ENCODE peak calls at places on chromosome 20, in seven cellular contexts. One of them, this sample, is unnamed. For H3K27me3, the result is how much of the 10 kb centered on the place peaks cover.

GRCh38 chr20:45174434-45175364 is at the start of gene PI3:
- DNase-seq in CD4-positive, CD25-positive, alpha-beta regulatory T cell: no peak
- DNase-seq in pancreas: peak
- DNase-seq in H7: no peak
- DNase-seq in bronchial epithelial cell: peak
- DNase-seq in NT2/D1: no peak
- DNase-seq in effector memory CD4-positive, alpha-beta T cell: no peak
- DNase-seq in this sample: peak

GRCh38 chr20:22861990-22862389 is 173.1 kb upstream of the SSTR4 start:
- DNase-seq in NT2/D1: no peak
- DNase-seq in effector memory CD4-positive, alpha-beta T cell: no peak
- DNase-seq in CD4-positive, CD25-positive, alpha-beta regulatory T cell: no peak
- DNase-seq in bronchial epithelial cell: peak
- DNase-seq in H7: no peak
- DNase-seq in pancreas: no peak
- DNase-seq in this sample: no peak

GRCh38 chr20:45450097-45450818 is 19.3 kb upstream of the WFDC2 start:
- DNase-seq in bronchial epithelial cell: peak
- DNase-seq in H7: peak
- DNase-seq in effector memory CD4-positive, alpha-beta T cell: no peak
- DNase-seq in CD4-positive, CD25-positive, alpha-beta regulatory T cell: peak
- DNase-seq in NT2/D1: no peak
- DNase-seq in pancreas: no peak
- DNase-seq in this sample: peak

GRCh38 chr20:33773412-33774089 is 37.6 kb upstream of the CHMP4B start:
- DNase-seq in H7: no peak
- DNase-seq in effector memory CD4-positive, alpha-beta T cell: no peak
- DNase-seq in CD4-positive, CD25-positive, alpha-beta regulatory T cell: no peak
- DNase-seq in pancreas: no peak
- DNase-seq in NT2/D1: no peak
- DNase-seq in bronchial epithelial cell: no peak
- DNase-seq in this sample: no peak

GRCh38 chr20:49595811-49596545 is 28.0 kb upstream of the PTGIS start:
- DNase-seq in NT2/D1: no peak
- DNase-seq in effector memory CD4-positive, alpha-beta T cell: no peak
- DNase-seq in bronchial epithelial cell: no peak
- DNase-seq in pancreas: no peak
- DNase-seq in H7: no peak
- DNase-seq in CD4-positive, CD25-positive, alpha-beta regulatory T cell: no peak
- DNase-seq in this sample: peak

GRCh38 chr20:47529840-47530239 is 28.2 kb downstream of the NCOA3 start:
- DNase-seq in pancreas: no peak
- DNase-seq in effector memory CD4-positive, alpha-beta T cell: no peak
- DNase-seq in NT2/D1: no peak
- DNase-seq in bronchial epithelial cell: no peak
- DNase-seq in CD4-positive, CD25-positive, alpha-beta regulatory T cell: no peak
- DNase-seq in H7: no peak
- DNase-seq in this sample: no peak

GRCh38 chr20:9390441-9390840 is 123.9 kb upstream of the LAMP5 start:
- DNase-seq in CD4-positive, CD25-positive, alpha-beta regulatory T cell: no peak
- DNase-seq in effector memory CD4-positive, alpha-beta T cell: no peak
- DNase-seq in NT2/D1: no peak
- DNase-seq in bronchial epithelial cell: no peak
- DNase-seq in H7: no peak
- DNase-seq in pancreas: no peak
- DNase-seq in this sample: no peak

GRCh38 chr20:36573103-36573797 is at the start of gene TGIF2:
- DNase-seq in bronchial epithelial cell: peak
- DNase-seq in effector memory CD4-positive, alpha-beta T cell: peak
- DNase-seq in CD4-positive, CD25-positive, alpha-beta regulatory T cell: peak
- DNase-seq in pancreas: peak
- DNase-seq in H7: peak
- DNase-seq in NT2/D1: peak
- DNase-seq in this sample: peak

GRCh38 chr20:18613553-18613952 is 25.7 kb downstream of the DTD1 start:
- DNase-seq in H7: no peak
- DNase-seq in pancreas: no peak
- DNase-seq in CD4-positive, CD25-positive, alpha-beta regulatory T cell: no peak
- DNase-seq in bronchial epithelial cell: peak
- DNase-seq in NT2/D1: no peak
- DNase-seq in effector memory CD4-positive, alpha-beta T cell: no peak
- DNase-seq in this sample: no peak

GRCh38 chr20:47775039-47775438 is 10.2 kb downstream of the SULF2 start:
- DNase-seq in effector memory CD4-positive, alpha-beta T cell: no peak
- DNase-seq in bronchial epithelial cell: no peak
- DNase-seq in NT2/D1: no peak
- DNase-seq in CD4-positive, CD25-positive, alpha-beta regulatory T cell: no peak
- DNase-seq in pancreas: no peak
- DNase-seq in H7: no peak
- DNase-seq in this sample: no peak

GRCh38 chr20:300345-300744 is 3.0 kb downstream of the ZCCHC3 start:
- DNase-seq in CD4-positive, CD25-positive, alpha-beta regulatory T cell: no peak
- DNase-seq in bronchial epithelial cell: no peak
- DNase-seq in NT2/D1: no peak
- DNase-seq in pancreas: no peak
- DNase-seq in effector memory CD4-positive, alpha-beta T cell: no peak
- DNase-seq in H7: peak
- DNase-seq in this sample: no peak

GRCh38 chr20:31822421-31823330 is 3.5 kb downstream of the MYLK2 start:
- DNase-seq in effector memory CD4-positive, alpha-beta T cell: peak
- DNase-seq in CD4-positive, CD25-positive, alpha-beta regulatory T cell: peak
- DNase-seq in H7: peak
- DNase-seq in pancreas: peak
- DNase-seq in bronchial epithelial cell: peak
- DNase-seq in NT2/D1: no peak
- DNase-seq in this sample: peak
- H3K4me3 ChIP-seq in effector memory CD4-positive, alpha-beta T cell: no peak
- H3K4me3 ChIP-seq in CD4-positive, CD25-positive, alpha-beta regulatory T cell: peak
- H3K4me3 ChIP-seq in H7: no peak
- H3K4me3 ChIP-seq in pancreas: no peak
- H3K4me3 ChIP-seq in bronchial epithelial cell: no peak
- H3K4me3 ChIP-seq in NT2/D1: no peak
- H3K4me3 ChIP-seq in this sample: no peak

GRCh38 chr20:43334080-43334479 is 123.6 kb upstream of the SRSF6 start:
- DNase-seq in NT2/D1: no peak
- DNase-seq in pancreas: no peak
- DNase-seq in effector memory CD4-positive, alpha-beta T cell: no peak
- DNase-seq in CD4-positive, CD25-positive, alpha-beta regulatory T cell: no peak
- DNase-seq in bronchial epithelial cell: no peak
- DNase-seq in H7: no peak
- DNase-seq in this sample: no peak
- H3K27me3 ChIP-seq in NT2/D1: under half
- H3K27me3 ChIP-seq in pancreas: under half
- H3K27me3 ChIP-seq in effector memory CD4-positive, alpha-beta T cell: under half
- H3K27me3 ChIP-seq in CD4-positive, CD25-positive, alpha-beta regulatory T cell: under half
- H3K27me3 ChIP-seq in bronchial epithelial cell: under half
- H3K27me3 ChIP-seq in H7: under half
- H3K27me3 ChIP-seq in this sample: under half

GRCh38 chr20:11266571-11266970 is 592.8 kb upstream of the JAG1 start:
- DNase-seq in NT2/D1: no peak
- DNase-seq in CD4-positive, CD25-positive, alpha-beta regulatory T cell: no peak
- DNase-seq in effector memory CD4-positive, alpha-beta T cell: no peak
- DNase-seq in pancreas: no peak
- DNase-seq in bronchial epithelial cell: peak
- DNase-seq in H7: no peak
- DNase-seq in this sample: no peak

GRCh38 chr20:11267762-11268335 is 594.0 kb upstream of the JAG1 start:
- DNase-seq in pancreas: no peak
- DNase-seq in CD4-positive, CD25-positive, alpha-beta regulatory T cell: no peak
- DNase-seq in H7: no peak
- DNase-seq in bronchial epithelial cell: no peak
- DNase-seq in effector memory CD4-positive, alpha-beta T cell: no peak
- DNase-seq in NT2/D1: no peak
- DNase-seq in this sample: no peak

GRCh38 chr20:11270566-11270965 is 596.8 kb upstream of the JAG1 start:
- DNase-seq in NT2/D1: no peak
- DNase-seq in H7: peak
- DNase-seq in pancreas: no peak
- DNase-seq in bronchial epithelial cell: peak
- DNase-seq in effector memory CD4-positive, alpha-beta T cell: no peak
- DNase-seq in CD4-positive, CD25-positive, alpha-beta regulatory T cell: no peak
- DNase-seq in this sample: no peak

GRCh38 chr20:11271319-11271718 is 597.5 kb upstream of the JAG1 start:
- DNase-seq in effector memory CD4-positive, alpha-beta T cell: no peak
- DNase-seq in NT2/D1: no peak
- DNase-seq in H7: peak
- DNase-seq in bronchial epithelial cell: no peak
- DNase-seq in pancreas: peak
- DNase-seq in CD4-positive, CD25-positive, alpha-beta regulatory T cell: no peak
- DNase-seq in this sample: no peak

DNA sequence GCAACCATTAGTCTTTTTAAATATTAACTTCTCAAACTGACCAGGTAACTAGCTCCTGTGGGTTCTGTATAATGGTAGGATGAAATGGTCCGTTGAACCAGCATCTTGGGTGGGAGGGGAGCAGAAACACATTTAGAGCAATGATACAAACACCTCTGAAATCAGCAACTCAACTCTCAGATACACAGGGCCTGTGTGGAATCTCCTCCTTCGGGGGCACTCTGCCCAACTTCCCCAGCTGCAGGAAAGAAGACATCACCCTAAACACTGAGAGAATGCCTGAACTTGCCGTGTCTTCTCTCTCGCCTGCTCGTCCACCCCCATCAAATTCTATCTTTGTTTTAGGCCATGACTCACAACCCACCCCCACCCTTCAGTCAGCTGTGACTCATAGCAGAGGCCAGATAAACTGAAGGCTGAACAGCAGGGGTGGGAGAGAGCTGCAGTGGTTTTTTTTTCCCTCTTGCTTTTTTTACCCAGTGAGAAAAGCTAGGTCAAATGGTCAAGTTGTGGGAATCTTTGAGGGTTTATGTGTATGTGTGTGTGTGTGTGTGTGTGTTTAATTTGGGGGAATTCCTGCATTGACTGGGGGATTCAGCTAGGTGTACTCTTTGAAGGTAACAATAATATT is 593.4 kb upstream of the JAG1 start:
- DNase-seq in CD4-positive, CD25-positive, alpha-beta regulatory T cell: no peak
- DNase-seq in H7: peak
- DNase-seq in pancreas: peak
- DNase-seq in effector memory CD4-positive, alpha-beta T cell: no peak
- DNase-seq in bronchial epithelial cell: peak
- DNase-seq in NT2/D1: peak
- DNase-seq in this sample: peak
- H3K4me3 ChIP-seq in CD4-positive, CD25-positive, alpha-beta regulatory T cell: no peak
- H3K4me3 ChIP-seq in H7: no peak
- H3K4me3 ChIP-seq in pancreas: no peak
- H3K4me3 ChIP-seq in effector memory CD4-positive, alpha-beta T cell: no peak
- H3K4me3 ChIP-seq in bronchial epithelial cell: no peak
- H3K4me3 ChIP-seq in NT2/D1: no peak
- H3K4me3 ChIP-seq in this sample: no peak

DNA sequence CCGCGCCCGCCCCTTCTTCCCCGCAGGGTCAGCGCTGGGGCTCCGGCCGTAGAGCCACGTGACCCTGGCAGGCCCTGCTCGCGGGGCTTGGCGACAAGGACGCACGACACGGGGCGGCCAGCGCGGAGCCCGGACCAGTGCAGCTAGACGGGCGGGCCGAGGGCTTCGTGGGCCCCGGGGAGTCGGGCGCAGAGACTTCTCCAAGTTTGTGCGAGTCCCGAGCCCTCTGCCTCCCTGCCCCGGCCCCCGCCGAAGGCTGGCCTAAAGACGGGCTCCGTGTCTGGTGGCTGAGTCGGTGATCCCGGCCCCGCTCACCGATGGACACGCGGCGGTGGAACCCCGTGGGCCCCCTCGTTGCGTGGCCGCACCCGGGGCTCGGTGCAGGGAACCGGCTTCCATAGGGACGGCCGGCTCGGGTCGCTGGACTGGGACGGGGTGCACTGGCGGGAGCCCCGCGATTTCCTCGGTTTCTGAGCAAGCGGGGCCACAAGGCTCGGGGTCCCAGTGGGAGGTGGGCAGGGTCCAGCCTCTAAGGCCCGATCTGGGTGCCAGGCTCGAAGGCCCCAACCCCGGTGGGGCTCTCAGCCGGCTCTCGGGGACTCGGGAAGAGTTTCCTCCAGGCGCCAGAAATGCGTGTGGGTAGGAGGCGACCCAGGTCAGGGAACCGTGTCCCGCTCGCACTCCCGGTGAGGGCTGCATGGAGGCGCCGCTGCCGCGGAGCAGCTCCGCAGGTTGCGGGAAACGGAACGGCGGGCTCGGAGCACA is 461 bp upstream of the GATA5 start:
- DNase-seq in H7: no peak
- DNase-seq in effector memory CD4-positive, alpha-beta T cell: no peak
- DNase-seq in CD4-positive, CD25-positive, alpha-beta regulatory T cell: no peak
- DNase-seq in NT2/D1: no peak
- DNase-seq in bronchial epithelial cell: no peak
- DNase-seq in pancreas: no peak
- DNase-seq in this sample: no peak
- H3K27me3 ChIP-seq in H7: half or more
- H3K27me3 ChIP-seq in effector memory CD4-positive, alpha-beta T cell: under half
- H3K27me3 ChIP-seq in CD4-positive, CD25-positive, alpha-beta regulatory T cell: under half
- H3K27me3 ChIP-seq in NT2/D1: half or more
- H3K27me3 ChIP-seq in bronchial epithelial cell: under half
- H3K27me3 ChIP-seq in pancreas: under half
- H3K27me3 ChIP-seq in this sample: half or more

DNA sequence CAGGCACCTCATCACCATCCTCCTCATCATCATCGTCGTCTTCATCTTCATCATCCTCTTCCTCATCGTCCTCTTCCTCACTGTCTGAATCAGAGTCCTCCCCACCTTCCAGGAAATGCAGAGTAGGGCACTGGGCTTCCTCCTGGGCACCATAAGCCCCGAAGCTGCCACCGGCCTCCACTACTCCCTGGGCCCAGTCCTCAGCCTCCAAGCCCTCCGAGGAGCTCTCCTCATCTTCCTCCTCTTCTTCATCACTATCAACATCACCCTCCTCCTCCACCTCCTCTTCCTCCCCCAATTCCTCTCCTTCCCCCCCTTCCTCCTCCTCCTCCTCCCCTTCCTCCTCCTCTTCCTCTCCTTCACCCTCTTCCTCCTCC is 1.7 kb downstream of the CENPB start:
- DNase-seq in pancreas: no peak
- DNase-seq in NT2/D1: no peak
- DNase-seq in effector memory CD4-positive, alpha-beta T cell: no peak
- DNase-seq in bronchial epithelial cell: no peak
- DNase-seq in H7: peak
- DNase-seq in CD4-positive, CD25-positive, alpha-beta regulatory T cell: no peak
- DNase-seq in this sample: no peak
- H3K4me3 ChIP-seq in pancreas: no peak
- H3K4me3 ChIP-seq in NT2/D1: no peak
- H3K4me3 ChIP-seq in effector memory CD4-positive, alpha-beta T cell: no peak
- H3K4me3 ChIP-seq in bronchial epithelial cell: peak
- H3K4me3 ChIP-seq in H7: no peak
- H3K4me3 ChIP-seq in CD4-positive, CD25-positive, alpha-beta regulatory T cell: no peak
- H3K4me3 ChIP-seq in this sample: peak